ENCODE peak calls at places on chromosomes 2 and 18, in nine cellular contexts. M, P, I, Z, Y, O, W, D and K are unnamed samples.

GRCh38 chr2:156452971-156453370 is 16.8 kb downstream of the GPD2 start:
- DNase-seq in M (no peak), P (no peak), I (no peak), Z (no peak), Y (no peak), O (no peak), W (no peak), D (no peak), K (no peak)

GRCh38 chr2:102055346-102055975 is 63.7 kb downstream of the IL1R2 start:
- DNase-seq in M (no peak), P (no peak), I (no peak), Z (no peak), Y (no peak), O (no peak), W (no peak), D (peak), K (no peak)

GRCh38 chr2:228927028-228928010 is 343.8 kb downstream of the PID1 start:
- DNase-seq in M (no peak), P (peak), I (no peak), Z (peak), Y (no peak), O (no peak), W (no peak), D (no peak), K (no peak)

GRCh38 chr2:212611026-212611425 is 72.4 kb upstream of the ERBB4 start:
- DNase-seq in M (no peak), P (no peak), I (no peak), Z (no peak), Y (no peak), O (no peak), W (no peak), D (no peak), K (no peak)

GRCh38 chr18:62713651-62714247 is 1.6 kb upstream of the PHLPP1 start:
- DNase-seq in M (no peak), P (no peak), I (no peak), Z (no peak), Y (no peak), O (no peak), W (no peak), D (no peak), K (no peak)

GRCh38 chr2:197777823-197778407 is 7.2 kb downstream of the BOLL start:
- DNase-seq in M (no peak), P (peak), I (peak), Z (peak), Y (peak), O (peak), W (no peak), D (peak), K (no peak)

GRCh38 chr2:182715121-182715895 is 749 bp upstream of the DNAJC10 start:
- DNase-seq in M (peak), P (peak), I (peak), Z (no peak), Y (peak), O (no peak), W (no peak), D (peak), K (no peak)

GRCh38 chr2:17976871-17977746 is 98.6 kb downstream of the KCNS3 start:
- DNase-seq in M (no peak), P (peak), I (peak), Z (peak), Y (no peak), O (no peak), W (no peak), D (peak), K (no peak)

GRCh38 chr2:42969231-42970150 is 177.1 kb upstream of the HAAO start:
- DNase-seq in M (no peak), P (peak), I (peak), Z (peak), Y (no peak), O (no peak), W (no peak), D (peak), K (no peak)

GRCh38 chr2:12988279-12988678 is 271.5 kb downstream of the TRIB2 start:
- DNase-seq in M (no peak), P (no peak), I (no peak), Z (no peak), Y (no peak), O (no peak), W (no peak), D (no peak), K (no peak)

GRCh38 chr2:23618696-23619530 is 233.9 kb downstream of the KLHL29 start:
- DNase-seq in M (no peak), P (no peak), I (no peak), Z (peak), Y (no peak), O (no peak), W (no peak), D (no peak), K (no peak)

GRCh38 chr2:132955871-132956615 is 286.0 kb upstream of the LYPD1 start:
- DNase-seq in M (no peak), P (no peak), I (no peak), Z (no peak), Y (no peak), O (no peak), W (no peak), D (no peak), K (no peak)

GRCh38 chr2:154637426-154637825 is 61.1 kb upstream of the KCNJ3 start:
- DNase-seq in M (no peak), P (no peak), I (no peak), Z (no peak), Y (no peak), O (no peak), W (no peak), D (no peak), K (no peak)

GRCh38 chr2:72115361-72116080 is 32.1 kb downstream of the CYP26B1 start:
- DNase-seq in M (peak), P (peak), I (peak), Z (peak), Y (peak), O (no peak), W (no peak), D (peak), K (no peak)

GRCh38 chr2:10552220-10552870 is 104.2 kb upstream of the ODC1 start:
- DNase-seq in M (no peak), P (no peak), I (no peak), Z (no peak), Y (no peak), O (no peak), W (no peak), D (no peak), K (no peak)

GRCh38 chr2:83069724-83070123 is 1389.4 kb downstream of the SUCLG1 start:
- DNase-seq in M (no peak), P (peak), I (no peak), Z (peak), Y (peak), O (no peak), W (no peak), D (peak), K (no peak)

GRCh38 chr2:12169060-12169406 is 422.6 kb downstream of the LPIN1 start:
- DNase-seq in M (no peak), P (peak), I (no peak), Z (peak), Y (peak), O (no peak), W (no peak), D (peak), K (no peak)

GRCh38 chr2:171143670-171144062 is 17.0 kb downstream of the TLK1 start:
- DNase-seq in M (no peak), P (no peak), I (no peak), Z (no peak), Y (no peak), O (no peak), W (no peak), D (no peak), K (no peak)

GRCh38 chr2:182447843-182448242 is 21.0 kb upstream of the PDE1A start:
- DNase-seq in M (no peak), P (no peak), I (no peak), Z (no peak), Y (no peak), O (no peak), W (no peak), D (no peak), K (no peak)

GRCh38 chr18:51510020-51510419 is 312.5 kb upstream of the MEX3C start:
- DNase-seq in M (no peak), P (no peak), I (no peak), Z (no peak), Y (no peak), O (no peak), W (no peak), D (no peak), K (no peak)

GRCh38 chr2:16774091-16774490 is 108.5 kb upstream of the CYRIA start:
- DNase-seq in M (no peak), P (peak), I (no peak), Z (no peak), Y (peak), O (no peak), W (no peak), D (no peak), K (no peak)

GRCh38 chr18:36580874-36581750 is 247.7 kb downstream of the TPGS2 start:
- DNase-seq in M (no peak), P (peak), I (no peak), Z (peak), Y (no peak), O (no peak), W (no peak), D (peak), K (no peak)

GRCh38 chr2:129903586-129904425 is 75.7 kb upstream of the RAB6C start:
- DNase-seq in M (no peak), P (no peak), I (no peak), Z (no peak), Y (no peak), O (no peak), W (peak), D (peak), K (no peak)

GRCh38 chr2:1645761-1646476 is 98.4 kb downstream of the PXDN start:
- DNase-seq in M (no peak), P (no peak), I (no peak), Z (no peak), Y (no peak), O (no peak), W (no peak), D (no peak), K (no peak)

GRCh38 chr2:232687382-232688160 is 9.6 kb upstream of the GIGYF2 start:
- DNase-seq in M (no peak), P (no peak), I (no peak), Z (no peak), Y (no peak), O (no peak), W (no peak), D (no peak), K (no peak)